ENCODE peak calls at places on chromosome 14, in five cellular contexts. N, I, J, U and M are unnamed samples.
A peak's percentile ranks its signal among the peaks of the same experiment; 100 is the strongest.

GRCh38 chr14:98242903-98243302 is 1029.1 kb downstream of the BCL11B start:
- DNase-seq in N (no peak), I (no peak), J (no peak), U (no peak), M (no peak)

GRCh38 chr14:47044841-47045240 is 393.3 kb upstream of the RPL10L start:
- DNase-seq in N (no peak), I (no peak), J (no peak), U (no peak), M (no peak)

GRCh38 chr14:72747652-72748051 is 146.2 kb downstream of the DPF3 start:
- DNase-seq in N (no peak), I (no peak), J (no peak), U (no peak), M (no peak)

GRCh38 chr14:104437703-104438102 is 141.9 kb upstream of the C14orf180 start:
- DNase-seq in N (no peak), I (no peak), J (no peak), U (no peak), M (no peak)

GRCh38 chr14:84592770-84593169 is 937.2 kb upstream of the FLRT2 start:
- DNase-seq in N (no peak), I (no peak), J (no peak), U (no peak), M (no peak)

GRCh38 chr14:63940387-63940786 is 87.6 kb downstream of the SYNE2 start:
- DNase-seq in N (no peak), I (no peak), J (no peak), U (no peak), M (no peak)

GRCh38 chr14:104942586-104942985 is 17.9 kb downstream of the PLD4 start:
- DNase-seq in N (no peak), I (no peak), J (no peak), U (no peak), M (no peak)

GRCh38 chr14:29926701-29927595 is 699 bp downstream of the PRKD1 start:
- DNase-seq in N (peak; percentile 43), I (no peak), J (peak; percentile 65), U (peak; percentile 48), M (no peak)

GRCh38 chr14:100900837-100901390 is 2.6 kb downstream of the RTL1 start:
- DNase-seq in N (no peak), I (no peak), J (no peak), U (peak; percentile 56), M (no peak)

GRCh38 chr14:54772451-54772881 is 130.2 kb downstream of the GCH1 start:
- DNase-seq in N (peak; percentile 59), I (no peak), J (peak; percentile 50), U (no peak), M (no peak)

GRCh38 chr14:74893614-74894091 is 11.9 kb downstream of the DLST start:
- DNase-seq in N (no peak), I (no peak), J (no peak), U (no peak), M (no peak)

GRCh38 chr14:104581521-104581920 is 2.0 kb downstream of the C14orf180 start:
- DNase-seq in N (no peak), I (no peak), J (no peak), U (no peak), M (no peak)

GRCh38 chr14:50303744-50304471 is 8.1 kb downstream of the L2HGDH start:
- DNase-seq in N (peak; percentile 28), I (no peak), J (peak; percentile 93), U (peak; percentile 68), M (no peak)

GRCh38 chr14:38171197-38171596 is 36.5 kb upstream of the SSTR1 start:
- DNase-seq in N (peak; percentile 33), I (no peak), J (no peak), U (no peak), M (no peak)

GRCh38 chr14:101731187-101732080 is 30.1 kb upstream of the PPP2R5C start:
- DNase-seq in N (peak; percentile 41), I (peak; percentile 77), J (peak; percentile 56), U (peak; percentile 85), M (peak; percentile 76)

GRCh38 chr14:55124774-55125372 is 4.2 kb upstream of the LGALS3 start:
- DNase-seq in N (no peak), I (no peak), J (no peak), U (no peak), M (no peak)